ENCODE peak calls at places on chromosomes 2 and 18, in four cellular contexts. I is IMR-90, W is GM06990, G is heart right ventricle. L is an unnamed sample.
A peak's percentile ranks its signal among the peaks of the same experiment; 100 is the strongest.

GRCh38 chr2:190105554-190105953 is 43.0 kb upstream of the MSTN start:
- DNase-seq in I (no peak), W (no peak), G (no peak), L (peak; percentile 46)

GRCh38 chr2:129885735-129886134 is 93.7 kb upstream of the RAB6C start:
- DNase-seq in G (no peak), W (no peak), I (no peak), L (no peak)

GRCh38 chr18:11994708-11995444 is 13.6 kb downstream of the IMPA2 start:
- DNase-seq in I (peak; percentile 27), W (no peak), G (no peak), L (peak; percentile 43)

GRCh38 chr2:220188031-220188430 is 560.6 kb downstream of the SLC4A3 start:
- DNase-seq in G (no peak), I (peak; percentile 43), W (no peak), L (peak; percentile 92)

GRCh38 chr2:99858951-99859596 is 283.3 kb downstream of the AFF3 start:
- DNase-seq in I (peak; percentile 83), G (no peak), W (no peak), L (no peak)

GRCh38 chr2:140657657-140658056 is 1473.2 kb downstream of the LRP1B start:
- DNase-seq in W (no peak), G (no peak), I (peak; percentile 59), L (no peak)

GRCh38 chr2:210647151-210647550 is 90.8 kb downstream of the CPS1 start:
- DNase-seq in W (no peak), I (no peak), G (no peak), L (no peak)

GRCh38 chr2:64846175-64846574 is 143.0 kb upstream of the SLC1A4 start:
- DNase-seq in W (no peak), I (peak; percentile 55), G (no peak), L (peak; percentile 71)

GRCh38 chr2:233115121-233115520 is 55.0 kb downstream of the INPP5D start:
- DNase-seq in I (no peak), G (no peak), W (no peak), L (no peak)

GRCh38 chr2:135785032-135785431 is 43.4 kb downstream of the UBXN4 start:
- DNase-seq in G (no peak), I (no peak), W (no peak), L (no peak)
- TF ChIP-seq CTCF in G (no peak), I (no peak), W (no peak), L (peak; percentile 23)

GRCh38 chr2:239025951-239026461 is 178.1 kb downstream of the TWIST2 start:
- DNase-seq in I (no peak), G (no peak), W (no peak), L (no peak)

GRCh38 chr2:239027431-239028252 is 179.8 kb downstream of the TWIST2 start:
- DNase-seq in W (no peak), I (no peak), G (no peak), L (no peak)

GRCh38 chr2:239026711-239027430 is 179.0 kb downstream of the TWIST2 start:
- DNase-seq in G (no peak), W (no peak), I (no peak), L (no peak)

GRCh38 chr2:239029958-239030357 is 182.1 kb downstream of the TWIST2 start:
- DNase-seq in G (no peak), W (no peak), I (no peak), L (no peak)

GRCh38 chr2:239028253-239028619 is 180.4 kb downstream of the TWIST2 start:
- DNase-seq in W (no peak), I (no peak), G (no peak), L (no peak)
- TF ChIP-seq CTCF in W (no peak), I (no peak), G (no peak), L (no peak)

GRCh38 chr2:166128156-166128505 is 311 bp upstream of the SCN1A start:
- DNase-seq in I (no peak), G (no peak), W (peak; percentile 5), L (no peak)
- TF ChIP-seq CTCF in I (no peak), G (no peak), W (no peak), L (no peak)

GRCh38 chr2:240733803-240734495 is 42.3 kb downstream of the AQP12A start:
- DNase-seq in W (no peak), G (no peak), I (no peak), L (no peak)
- TF ChIP-seq CTCF in W (peak; percentile 48), G (peak; percentile 13), I (no peak), L (no peak)

GRCh38 chr2:42108852-42109251 is 60.3 kb upstream of the EML4 start:
- DNase-seq in G (no peak), W (no peak), I (no peak), L (no peak)
- TF ChIP-seq CTCF in G (no peak), W (no peak), I (no peak), L (no peak)

GRCh38 chr18:58962331-58962730 is 97.7 kb downstream of the ZNF532 start:
- DNase-seq in W (no peak), G (no peak), I (no peak), L (no peak)
- TF ChIP-seq CTCF in W (no peak), G (no peak), I (no peak), L (no peak)

DNA sequence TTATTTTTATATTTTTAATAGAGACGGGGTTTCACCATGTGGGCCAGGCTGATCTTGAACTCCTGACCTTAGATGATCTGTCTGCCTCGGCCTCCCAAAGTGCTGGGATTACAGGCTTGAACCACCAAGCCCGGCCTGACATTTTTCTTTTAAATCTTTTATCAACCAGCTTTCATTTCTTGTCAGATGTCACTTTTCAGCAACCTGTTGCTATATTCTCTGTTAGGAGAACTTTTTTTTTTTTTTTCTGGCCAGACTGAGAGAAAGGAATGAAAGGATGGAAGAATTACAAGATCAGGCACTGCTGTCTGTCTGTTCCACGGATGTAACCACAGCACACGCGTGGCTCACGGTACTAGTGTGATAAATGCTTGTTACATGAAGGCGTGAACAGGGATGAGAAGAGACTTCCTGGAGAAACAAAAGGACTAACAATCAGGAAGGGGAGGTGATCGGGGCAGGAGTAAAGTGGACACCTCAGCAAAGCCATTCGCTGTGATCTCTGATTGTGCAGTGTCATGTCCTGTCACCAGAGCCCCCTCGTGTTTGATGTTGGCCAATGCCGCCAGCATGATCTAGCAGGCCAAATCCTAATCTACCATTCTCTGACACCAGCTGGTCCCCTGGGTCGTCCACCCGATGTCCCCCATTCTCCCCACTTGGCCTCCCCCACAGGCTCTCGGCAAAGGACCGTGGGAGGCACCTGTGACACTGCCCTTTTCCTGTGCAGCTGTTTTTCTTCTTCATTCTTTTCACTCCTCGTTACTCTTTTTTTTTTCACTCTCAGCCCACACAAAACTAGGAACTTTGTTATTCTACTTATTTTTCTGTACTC is 146.6 kb downstream of the TGIF1 start:
- DNase-seq in G (peak; percentile 72), W (peak; percentile 59), I (peak; percentile 58), L (peak; percentile 12)
- TF ChIP-seq CTCF in G (peak; percentile 57), W (peak; percentile 65), I (no peak), L (no peak)

DNA sequence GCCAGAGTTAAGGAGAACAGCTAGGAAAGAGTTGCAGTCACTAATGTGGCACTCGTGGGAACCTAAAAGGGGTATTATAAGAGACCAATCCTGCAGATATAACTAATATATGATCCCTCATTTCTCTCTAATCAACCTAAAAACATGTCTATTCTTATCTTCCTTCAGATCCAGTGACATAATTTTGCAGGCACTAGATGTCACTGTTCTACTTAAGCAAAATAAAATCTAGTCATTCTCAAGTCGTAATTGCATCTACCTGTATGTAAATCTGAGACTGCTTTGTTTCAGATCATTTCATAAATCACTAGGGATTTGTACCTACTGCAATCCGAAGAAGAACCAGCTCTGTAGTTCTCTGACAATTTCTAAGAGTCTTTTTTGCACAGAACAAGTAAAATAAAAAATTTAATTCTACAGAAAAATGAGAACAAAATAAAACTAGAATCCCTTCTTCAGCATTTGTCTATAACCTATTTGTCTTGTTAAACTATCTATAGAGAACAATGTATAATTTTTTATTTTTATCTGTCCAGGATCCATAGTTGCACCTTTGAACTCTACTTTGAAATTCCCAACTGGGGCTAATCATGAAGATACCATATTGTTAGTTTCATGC is 56.5 kb upstream of the ERBB4 start:
- DNase-seq in G (no peak), W (peak; percentile 8), I (peak; percentile 46), L (peak; percentile 71)
- TF ChIP-seq CTCF in G (no peak), W (peak; percentile 25), I (peak; percentile 31), L (peak; percentile 56)

GRCh38 chr2:109662889-109663288 is 48.7 kb downstream of the SOWAHC start:
- DNase-seq in W (no peak), G (no peak), I (no peak), L (peak; percentile 40)
- TF ChIP-seq CTCF in W (peak; percentile 30), G (no peak), I (no peak), L (peak; percentile 25)